ENCODE peak calls at places on chromosomes 4 and X, in five cellular contexts. W, Y, G, M and U are unnamed samples.

GRCh38 chrX:19544693-19545305 is 29.5 kb upstream of the MAP3K15 start:
- DNase-seq in M (peak), W (no peak), Y (peak), G (no peak), U (no peak)

GRCh38 chr4:109723110-109723509 is 6.8 kb downstream of the PLA2G12A start:
- DNase-seq in W (no peak), G (no peak), M (no peak), Y (no peak), U (no peak)

GRCh38 chrX:311156-312129 is 7.2 kb downstream of the GTPBP6 start:
- DNase-seq in G (peak), W (no peak), Y (no peak), M (no peak), U (no peak)

GRCh38 chr4:54677853-54678650 is 20.3 kb downstream of the KIT start:
- DNase-seq in Y (no peak), W (no peak), G (no peak), M (no peak), U (no peak)

GRCh38 chrX:53544936-53545335 is 110.8 kb upstream of the HSD17B10 start:
- DNase-seq in Y (no peak), W (no peak), G (no peak), M (no peak), U (no peak)

GRCh38 chr4:126465341-126465740 is 1150.6 kb downstream of the FAT4 start:
- DNase-seq in G (no peak), M (no peak), W (no peak), Y (no peak), U (no peak)

GRCh38 chr4:101356928-101357327 is 9.6 kb upstream of the PPP3CA start:
- DNase-seq in G (no peak), M (peak), Y (peak), W (no peak), U (peak)

GRCh38 chrX:51148848-51149247 is 183.8 kb upstream of the NUDT10 start:
- DNase-seq in M (no peak), W (no peak), Y (no peak), G (no peak), U (no peak)

GRCh38 chr4:7434766-7435150 is at the start of gene PSAPL1:
- DNase-seq in W (no peak), G (peak), M (peak), Y (peak), U (peak)

GRCh38 chrX:133415276-133416105 is at the start of gene GPC4:
- DNase-seq in Y (peak), G (peak), M (no peak), W (no peak), U (peak)

GRCh38 chrX:40262641-40263560 is 165.1 kb upstream of the BCOR start:
- DNase-seq in G (no peak), M (peak), W (no peak), Y (peak), U (peak)

GRCh38 chrX:25028726-25029125 is 13.0 kb upstream of the ARX start:
- DNase-seq in Y (peak), G (no peak), M (no peak), W (no peak), U (no peak)

GRCh38 chr4:174764105-174764729 is 64.8 kb downstream of the GLRA3 start:
- DNase-seq in W (no peak), G (no peak), Y (peak), M (peak), U (no peak)

GRCh38 chr4:90181644-90182043 is 54.5 kb downstream of the CCSER1 start:
- DNase-seq in W (no peak), Y (peak), G (no peak), M (no peak), U (no peak)

GRCh38 chr4:56342746-56343145 is 44.5 kb downstream of the AASDH start:
- DNase-seq in G (no peak), W (no peak), M (no peak), Y (no peak), U (no peak)

GRCh38 chr4:120658772-120659171 is 263.8 kb downstream of the PRDM5 start:
- DNase-seq in W (no peak), Y (no peak), G (no peak), M (no peak), U (no peak)

GRCh38 chr4:56723201-56723605 is 42.1 kb upstream of the HOPX start:
- DNase-seq in Y (peak), W (peak), G (no peak), M (no peak), U (no peak)

GRCh38 chr4:176448761-176449160 is 129.0 kb downstream of the SPCS3 start:
- DNase-seq in G (no peak), M (no peak), Y (no peak), W (no peak), U (no peak)